ENCODE peak calls at places on chromosome 11, in four cellular contexts. Q is NCI-H345, F is Caki2, M is heart left ventricle. D is an unnamed sample.

GRCh38 chr11:121582296-121582695 is 129.5 kb upstream of the SORL1-AS1 start:
- DNase-seq in M (no peak), F (no peak), Q (peak), D (no peak)

GRCh38 chr11:62435741-62436485 is 17.1 kb downstream of the SCGB1A1 start:
- DNase-seq in M (no peak), F (no peak), Q (no peak), D (no peak)

GRCh38 chr11:93225642-93226041 is 27.9 kb upstream of the SLC36A4 start:
- DNase-seq in F (no peak), M (no peak), Q (peak), D (no peak)

GRCh38 chr11:94329501-94329900 is 25.1 kb downstream of the IZUMO1R start:
- DNase-seq in M (no peak), Q (no peak), F (no peak), D (no peak)

GRCh38 chr11:100671471-100671870 is 15.6 kb upstream of the ARHGAP42 start:
- DNase-seq in M (no peak), Q (no peak), F (no peak), D (no peak)

GRCh38 chr11:72432347-72433287 is 1.7 kb downstream of the CLPB start:
- DNase-seq in F (no peak), Q (no peak), M (no peak), D (no peak)

GRCh38 chr11:58573451-58574104 is 2.1 kb downstream of the LPXN start:
- DNase-seq in Q (no peak), M (no peak), F (peak), D (no peak)

GRCh38 chr11:10064828-10065227 is 229.2 kb downstream of the SBF2 start:
- DNase-seq in M (no peak), F (no peak), Q (no peak), D (no peak)